ENCODE peak calls at places on chromosomes 1 and 21, in six cellular contexts. U, S, W, J, T and L are unnamed samples.

GRCh38 chr1:214002472-214002871 is 14.7 kb downstream of the PROX1 start:
- DNase-seq in S (peak; percentile 63), U (no peak), J (peak; percentile 73), T (no peak), W (no peak), L (peak; percentile 48)

GRCh38 chr1:245336149-245336983 is 181.6 kb downstream of the KIF26B start:
- DNase-seq in T (no peak), W (no peak), U (no peak), S (no peak), J (peak; percentile 27), L (no peak)

GRCh38 chr21:45147473-45148315 is 73.3 kb downstream of the ADARB1 start:
- DNase-seq in W (no peak), T (no peak), J (no peak), U (no peak), S (no peak), L (no peak)

GRCh38 chr1:32241011-32241763 is 5.8 kb upstream of the FAM167B start:
- DNase-seq in W (peak; percentile 42), U (peak; percentile 48), S (peak; percentile 91), T (peak; percentile 89), J (peak; percentile 68), L (peak; percentile 44)

GRCh38 chr1:182685186-182685585 is 799 bp upstream of the RGS8 start:
- DNase-seq in W (no peak), J (no peak), U (no peak), S (no peak), T (no peak), L (no peak)

GRCh38 chr1:59543211-59543668 is 246.3 kb downstream of the FGGY start:
- DNase-seq in J (no peak), U (no peak), S (no peak), W (no peak), T (peak; percentile 45), L (no peak)

GRCh38 chr1:156419863-156420208 is 50.8 kb downstream of the RHBG start:
- DNase-seq in W (no peak), J (no peak), T (no peak), U (peak; percentile 64), S (peak; percentile 77), L (no peak)

GRCh38 chr1:248852548-248852947 is 6.3 kb downstream of the ZNF692 start:
- DNase-seq in U (no peak), W (no peak), T (no peak), J (no peak), S (peak; percentile 34), L (no peak)

GRCh38 chr1:114620419-114620818 is 39.0 kb upstream of the BCAS2 start:
- DNase-seq in J (no peak), T (no peak), U (no peak), S (no peak), W (no peak), L (no peak)

GRCh38 chr21:41508415-41509205 is 652 bp upstream of the TMPRSS2 start:
- DNase-seq in W (no peak), T (no peak), J (no peak), U (no peak), S (peak; percentile 45), L (no peak)

GRCh38 chr21:28427356-28428022 is 565.2 kb downstream of the LTN1 start:
- DNase-seq in W (no peak), J (peak; percentile 82), U (no peak), S (no peak), T (no peak), L (peak; percentile 5)

GRCh38 chr21:42523941-42524340 is 10.3 kb downstream of the SLC37A1 start:
- DNase-seq in W (no peak), J (no peak), S (no peak), T (no peak), U (no peak), L (no peak)
- H3K4me1 ChIP-seq in W (peaks cover under 1% of the 10 kb centered on the region), J (peaks cover 7% of the 10 kb centered on the region), S (peaks cover 9% of the 10 kb centered on the region), T (peaks cover 27% of the 10 kb centered on the region), U (peaks cover 48% of the 10 kb centered on the region), L (peaks cover 22% of the 10 kb centered on the region)

GRCh38 chr1:33738536-33738935 is 125.3 kb upstream of the HMGB4 start:
- DNase-seq in J (no peak), S (no peak), U (no peak), W (no peak), T (no peak), L (no peak)
- TF ChIP-seq CTCF in J (no peak), S (no peak), U (no peak), W (no peak), T (no peak), L (no peak)

GRCh38 chr1:223520200-223520599 is 127.0 kb downstream of the CCDC185 start:
- DNase-seq in U (no peak), J (no peak), T (no peak), S (no peak), W (no peak), L (no peak)
- H3K4me1 ChIP-seq in U (peaks cover 17% of the 10 kb centered on the region), J (no peaks in the 10 kb centered on the region), T (no peaks in the 10 kb centered on the region), S (no peaks in the 10 kb centered on the region), W (no peaks in the 10 kb centered on the region), L (no peaks in the 10 kb centered on the region)

GRCh38 chr1:85488126-85488525 is 23.2 kb upstream of the DDAH1 start:
- DNase-seq in S (no peak), J (no peak), U (no peak), W (no peak), T (no peak), L (no peak)
- TF ChIP-seq CTCF in S (no peak), J (no peak), U (no peak), W (no peak), T (no peak), L (no peak)

DNA sequence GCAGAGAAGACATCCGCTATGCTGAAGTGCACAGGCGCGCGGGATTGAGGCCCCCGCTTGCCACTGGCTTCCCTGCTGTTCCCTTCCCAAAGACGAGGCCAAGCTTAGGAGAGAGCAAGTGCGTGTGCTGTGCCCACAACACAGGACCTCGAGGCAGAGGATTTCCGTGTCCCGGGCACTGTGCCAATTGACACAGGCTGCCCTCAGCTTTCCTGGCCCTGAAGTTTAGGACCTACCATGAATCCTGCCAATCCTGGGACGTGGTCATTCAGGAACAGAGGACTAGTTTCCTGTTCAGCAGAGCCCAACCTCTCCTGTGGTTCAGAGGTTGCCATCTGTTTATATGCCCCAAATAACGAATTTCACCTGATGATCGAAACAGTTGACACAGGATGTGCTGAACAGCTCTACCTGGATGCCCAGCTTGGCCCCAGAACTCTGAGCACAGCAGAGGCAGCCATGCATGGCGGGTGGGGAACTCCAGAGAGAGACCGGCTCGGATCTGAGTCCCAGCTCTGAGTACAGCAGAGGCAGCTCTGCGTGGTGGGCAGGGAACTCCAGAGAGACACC is 22.0 kb downstream of the SLC37A1 start:
- DNase-seq in S (no peak), W (no peak), J (no peak), T (no peak), U (no peak), L (no peak)
- H3K4me1 ChIP-seq in S (no peaks in the 10 kb centered on the region), W (no peaks in the 10 kb centered on the region), J (no peaks in the 10 kb centered on the region), T (peaks cover 3% of the 10 kb centered on the region), U (peaks cover 6% of the 10 kb centered on the region), L (no peaks in the 10 kb centered on the region)

DNA sequence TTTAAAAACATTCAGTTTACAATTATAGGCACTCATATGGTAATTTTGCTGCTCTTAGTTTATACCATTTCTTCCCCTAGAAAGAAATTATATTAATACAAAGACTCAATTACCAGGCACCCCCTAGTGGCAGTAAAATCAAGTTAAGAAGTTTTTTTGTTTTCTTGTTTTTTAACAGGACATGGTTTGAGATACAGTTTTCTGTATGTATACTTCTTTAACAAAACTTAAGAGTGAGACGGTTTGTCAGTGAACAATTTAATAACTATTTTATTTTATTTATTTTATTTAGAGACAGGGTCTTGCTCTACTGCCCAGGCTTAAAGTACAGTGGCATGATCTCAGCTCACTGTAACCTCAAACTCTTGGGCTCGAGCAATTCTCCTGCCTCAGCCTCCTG is 224.6 kb downstream of the FAF1 start:
- DNase-seq in J (peak; percentile 18), W (peak; percentile 18), T (no peak), S (peak; percentile 74), U (no peak), L (peak; percentile 44)
- TF ChIP-seq CTCF in J (peak; percentile 53), W (peak; percentile 44), T (peak; percentile 45), S (peak; percentile 59), U (peak; percentile 32), L (peak; percentile 57)

GRCh38 chr1:24768873-24769605 is 23.8 kb downstream of the CLIC4 start:
- DNase-seq in U (no peak), W (no peak), S (no peak), T (no peak), J (no peak), L (no peak)
- H3K4me1 ChIP-seq in U (no peaks in the 10 kb centered on the region), W (peaks cover 45% of the 10 kb centered on the region), S (peaks cover 62% of the 10 kb centered on the region), T (peaks cover 37% of the 10 kb centered on the region), J (peaks cover 5% of the 10 kb centered on the region), L (peaks cover 42% of the 10 kb centered on the region)

DNA sequence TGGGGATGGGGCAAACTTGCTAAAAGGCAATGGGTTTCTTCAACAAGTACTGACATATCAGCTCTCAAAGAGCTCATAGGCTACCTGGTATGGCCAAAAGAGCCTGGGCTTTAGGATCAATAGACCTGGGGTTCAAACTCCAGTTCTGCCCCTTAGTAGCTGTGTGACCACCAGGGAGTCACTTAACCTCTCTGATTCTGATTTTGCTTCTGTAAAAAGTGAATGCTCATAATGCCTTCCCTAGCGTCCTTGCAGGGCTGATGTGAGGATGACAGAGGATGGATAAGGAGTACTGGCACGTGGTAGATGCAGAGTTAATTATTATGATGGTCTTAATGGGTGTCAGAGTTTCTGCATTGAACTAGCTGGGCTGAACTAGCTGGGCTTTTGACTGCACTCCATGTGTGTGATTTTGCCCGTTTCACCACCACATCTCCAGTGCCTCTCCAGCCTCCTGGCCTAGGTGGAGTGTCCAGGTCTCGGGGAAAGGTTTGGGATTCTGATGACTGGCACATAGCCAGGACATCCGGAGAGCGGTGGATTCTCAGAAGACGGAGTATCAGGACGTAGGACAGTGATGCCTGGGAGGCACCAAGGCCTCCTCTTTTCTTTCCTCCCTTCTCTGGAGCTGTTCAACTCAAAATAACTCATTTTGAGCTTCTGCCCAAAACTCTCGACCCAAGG is 15.2 kb downstream of the DISP3 start:
- DNase-seq in W (no peak), S (peak; percentile 44), J (no peak), U (no peak), T (no peak), L (no peak)
- TF ChIP-seq CTCF in W (no peak), S (no peak), J (no peak), U (no peak), T (no peak), L (no peak)